ENCODE peak calls at places on chromosomes 7 and 10, in nine cellular contexts. W is HS-5; U is natural killer cell; A is stimulated activated CD4-positive, alpha-beta T cell treated with anti-CD3 and anti-CD28 coated beads, Interleukin-1b, Interleukin-23, amount 100 ng/mL, for 1 hour; C is left cardiac atrium; L is stomach; J is CD4-positive, alpha-beta T cell; N is heart right ventricle; M is dermis blood vessel endothelial cell. V is an unnamed sample.

GRCh38 chr7:23474829-23475578 is 4.7 kb upstream of the IGF2BP3 start:
- DNase-seq in M (peak), J (no peak), N (no peak), W (no peak), U (no peak), C (no peak), L (no peak), A (no peak), V (no peak)

GRCh38 chr7:29035044-29035740 is 77.1 kb upstream of the TRIL start:
- DNase-seq in W (peak), M (peak), L (no peak), C (no peak), A (no peak), J (no peak), N (no peak), U (peak), V (no peak)

GRCh38 chr10:88525371-88526079 is 57.6 kb downstream of the RNLS start:
- DNase-seq in N (no peak), C (no peak), L (peak), U (no peak), J (no peak), M (peak), W (peak), A (no peak), V (no peak)

GRCh38 chr7:158991824-158992621 is 135.7 kb downstream of the DYNC2I1 start:
- DNase-seq in U (no peak), W (no peak), J (no peak), M (no peak), A (no peak), L (no peak), N (no peak), C (no peak), V (no peak)

GRCh38 chr10:30756151-30756550 is 126.6 kb upstream of the LYZL2 start:
- DNase-seq in N (no peak), M (no peak), W (no peak), L (no peak), U (no peak), A (no peak), C (no peak), J (no peak), V (no peak)

GRCh38 chr10:3830946-3831345 is 45.9 kb upstream of the KLF6 start:
- DNase-seq in J (no peak), M (no peak), N (no peak), W (no peak), L (no peak), U (no peak), A (no peak), C (no peak), V (no peak)

GRCh38 chr10:61733358-61733940 is 70.7 kb downstream of the CABCOCO1 start:
- DNase-seq in M (peak), A (no peak), J (no peak), W (no peak), L (no peak), N (no peak), U (no peak), C (no peak), V (no peak)

GRCh38 chr7:36638140-36638539 is 86.2 kb downstream of the AOAH start:
- DNase-seq in W (no peak), J (no peak), L (no peak), C (no peak), M (no peak), N (no peak), A (no peak), U (no peak), V (no peak)

GRCh38 chr10:29733323-29733722 is 98.6 kb upstream of the SVIL start:
- DNase-seq in M (no peak), J (no peak), C (no peak), A (no peak), L (no peak), U (no peak), W (no peak), N (no peak), V (no peak)

GRCh38 chr7:37915438-37915837 is 1.2 kb downstream of the SFRP4 start:
- DNase-seq in U (no peak), W (no peak), J (no peak), L (no peak), N (peak), M (no peak), C (peak), A (no peak), V (no peak)

GRCh38 chr10:13700461-13701144 is 113.8 kb downstream of the PRPF18 start:
- DNase-seq in N (no peak), L (no peak), J (no peak), A (no peak), U (no peak), W (no peak), M (no peak), C (no peak), V (no peak)

GRCh38 chr10:94042814-94043175 is 49.1 kb downstream of the PLCE1 start:
- DNase-seq in L (no peak), U (no peak), W (no peak), J (no peak), N (no peak), M (no peak), C (no peak), A (no peak), V (no peak)

GRCh38 chr7:152050547-152050971 is 25.1 kb downstream of the GALNT11 start:
- DNase-seq in U (no peak), W (no peak), L (no peak), N (no peak), M (no peak), C (no peak), J (no peak), A (no peak), V (no peak)

GRCh38 chr10:31754803-31755624 is 173.6 kb downstream of the ARHGAP12 start:
- DNase-seq in J (no peak), W (no peak), N (no peak), C (no peak), U (no peak), A (no peak), L (no peak), M (no peak), V (no peak)

GRCh38 chr7:151394076-151395035 is 15.5 kb downstream of the WDR86 start:
- DNase-seq in N (no peak), A (no peak), M (no peak), J (no peak), W (no peak), U (no peak), L (no peak), C (no peak), V (no peak)